ENCODE peak calls at places on chromosomes 3 and 15, in ten cellular contexts. I, T, D, M, X, W, N, L, V and G are unnamed samples.

GRCh38 chr3:122021811-122022401 is at the start of gene ILDR1:
- DNase-seq in I (no peak), T (no peak), D (peak), M (no peak), X (peak), W (no peak), N (no peak), L (no peak), V (peak), G (no peak)

GRCh38 chr15:55546718-55547117 is 38.7 kb upstream of the DNAAF4 start:
- DNase-seq in I (no peak), T (no peak), D (no peak), M (no peak), X (no peak), W (peak), N (peak), L (no peak), V (no peak), G (no peak)

GRCh38 chr3:10416730-10417300 is 88.6 kb downstream of the ATP2B2 start:
- DNase-seq in I (no peak), T (no peak), D (no peak), M (no peak), X (no peak), W (no peak), N (no peak), L (no peak), V (no peak), G (no peak)

GRCh38 chr15:23446215-23447106 is 582 bp downstream of the GOLGA6L2 start:
- DNase-seq in I (no peak), T (no peak), D (no peak), M (no peak), X (no peak), W (no peak), N (no peak), L (no peak), V (no peak), G (no peak)

GRCh38 chr3:192847918-192848317 is 69.7 kb downstream of the MB21D2 start:
- DNase-seq in I (no peak), T (no peak), D (no peak), M (peak), X (no peak), W (peak), N (peak), L (no peak), V (no peak), G (no peak)

GRCh38 chr3:98914210-98915080 is 12.9 kb upstream of the DCBLD2 start:
- DNase-seq in I (no peak), T (no peak), D (no peak), M (no peak), X (no peak), W (no peak), N (peak), L (no peak), V (no peak), G (no peak)

GRCh38 chr3:82643948-82644347 is 882.5 kb upstream of the GBE1 start:
- DNase-seq in I (no peak), T (no peak), D (no peak), M (no peak), X (no peak), W (no peak), N (peak), L (no peak), V (no peak), G (no peak)

GRCh38 chr3:42699511-42699971 is 3.1 kb downstream of the HHATL start:
- DNase-seq in I (no peak), T (no peak), D (peak), M (no peak), X (no peak), W (no peak), N (no peak), L (no peak), V (no peak), G (no peak)

GRCh38 chr15:81329446-81329845 is 5.5 kb upstream of the STARD5 start:
- DNase-seq in I (no peak), T (no peak), D (no peak), M (no peak), X (no peak), W (no peak), N (no peak), L (no peak), V (no peak), G (no peak)

GRCh38 chr15:48514103-48514817 is 131.2 kb downstream of the FBN1 start:
- DNase-seq in I (no peak), T (no peak), D (no peak), M (peak), X (no peak), W (no peak), N (no peak), L (no peak), V (no peak), G (no peak)

GRCh38 chr3:54772046-54772445 is 155.8 kb downstream of the LRTM1 start:
- DNase-seq in I (no peak), T (no peak), D (no peak), M (no peak), X (no peak), W (no peak), N (peak), L (no peak), V (no peak), G (no peak)

GRCh38 chr3:5197470-5198312 is 10.2 kb downstream of the EDEM1 start:
- DNase-seq in I (no peak), T (no peak), D (no peak), M (peak), X (peak), W (peak), N (peak), L (no peak), V (peak), G (no peak)

GRCh38 chr15:33852570-33852969 is 115.7 kb upstream of the CHRM5 start:
- DNase-seq in I (no peak), T (no peak), D (no peak), M (peak), X (no peak), W (peak), N (peak), L (no peak), V (no peak), G (peak)

GRCh38 chr3:33578325-33579180 is 138.3 kb upstream of the UBP1 start:
- DNase-seq in I (no peak), T (no peak), D (no peak), M (peak), X (no peak), W (peak), N (peak), L (no peak), V (no peak), G (peak)

GRCh38 chr3:124395584-124396340 is 334.5 kb upstream of the UMPS start:
- DNase-seq in I (no peak), T (peak), D (no peak), M (peak), X (no peak), W (peak), N (no peak), L (no peak), V (no peak), G (no peak)

GRCh38 chr3:15983232-15983631 is 185.5 kb upstream of the ANKRD28 start:
- DNase-seq in I (no peak), T (no peak), D (no peak), M (peak), X (no peak), W (peak), N (peak), L (no peak), V (no peak), G (peak)

GRCh38 chr15:77966540-77967290 is 110.8 kb downstream of the TBC1D2B start:
- DNase-seq in I (peak), T (peak), D (no peak), M (peak), X (no peak), W (peak), N (peak), L (peak), V (peak), G (peak)

GRCh38 chr3:59185586-59186381 is 136.0 kb upstream of the CFAP20DC start:
- DNase-seq in I (no peak), T (no peak), D (no peak), M (peak), X (no peak), W (peak), N (peak), L (no peak), V (no peak), G (no peak)

GRCh38 chr15:69830425-69830824 is 267.3 kb downstream of the TLE3 start:
- DNase-seq in I (no peak), T (no peak), D (no peak), M (no peak), X (no peak), W (no peak), N (no peak), L (no peak), V (no peak), G (no peak)

GRCh38 chr15:68830141-68830540 is 9.4 kb upstream of the ANP32A start:
- DNase-seq in I (no peak), T (no peak), D (no peak), M (no peak), X (no peak), W (no peak), N (no peak), L (no peak), V (no peak), G (no peak)

GRCh38 chr3:17979911-17980310 is 237.5 kb upstream of the TBC1D5 start:
- DNase-seq in I (no peak), T (no peak), D (no peak), M (no peak), X (no peak), W (no peak), N (no peak), L (no peak), V (no peak), G (no peak)

GRCh38 chr3:149319750-149320149 is 13.7 kb downstream of the TM4SF18 start:
- DNase-seq in I (no peak), T (no peak), D (no peak), M (no peak), X (no peak), W (no peak), N (peak), L (no peak), V (no peak), G (no peak)

GRCh38 chr15:39667382-39668127 is 86.7 kb downstream of the THBS1 start:
- DNase-seq in I (no peak), T (no peak), D (no peak), M (no peak), X (no peak), W (no peak), N (no peak), L (no peak), V (no peak), G (no peak)

GRCh38 chr15:43989938-43990337 is 163.1 kb downstream of the WDR76 start:
- DNase-seq in I (no peak), T (no peak), D (no peak), M (no peak), X (no peak), W (no peak), N (no peak), L (no peak), V (no peak), G (no peak)

GRCh38 chr3:46984591-46985459 is 5.4 kb downstream of the NBEAL2 start:
- DNase-seq in I (no peak), T (no peak), D (no peak), M (no peak), X (no peak), W (no peak), N (no peak), L (no peak), V (no peak), G (no peak)

GRCh38 chr3:138227650-138228049 is 40.5 kb downstream of the ARMC8 start:
- DNase-seq in I (no peak), T (no peak), D (no peak), M (peak), X (no peak), W (peak), N (peak), L (no peak), V (no peak), G (peak)

GRCh38 chr3:127053026-127053425 is 70.1 kb downstream of the PLXNA1 start:
- DNase-seq in I (no peak), T (no peak), D (no peak), M (no peak), X (no peak), W (no peak), N (no peak), L (no peak), V (no peak), G (no peak)

GRCh38 chr15:25810631-25811077 is 52.5 kb downstream of the ATP10A start:
- DNase-seq in I (no peak), T (no peak), D (no peak), M (no peak), X (no peak), W (no peak), N (peak), L (peak), V (no peak), G (no peak)

GRCh38 chr15:52730163-52730562 is 51.0 kb upstream of the ATOSA start:
- DNase-seq in I (no peak), T (no peak), D (no peak), M (peak), X (peak), W (peak), N (peak), L (no peak), V (peak), G (peak)

GRCh38 chr3:188262913-188263683 is 109.1 kb downstream of the LPP start:
- DNase-seq in I (no peak), T (no peak), D (no peak), M (peak), X (no peak), W (peak), N (peak), L (peak), V (no peak), G (peak)

GRCh38 chr3:76487446-76487845 is 552.5 kb upstream of the ROBO2 start:
- DNase-seq in I (no peak), T (no peak), D (no peak), M (no peak), X (no peak), W (peak), N (peak), L (no peak), V (no peak), G (no peak)

GRCh38 chr3:55164876-55165275 is 237.0 kb upstream of the LRTM1 start:
- DNase-seq in I (no peak), T (no peak), D (no peak), M (peak), X (no peak), W (peak), N (peak), L (no peak), V (no peak), G (peak)

GRCh38 chr3:175001091-175001490 is 142.0 kb downstream of the NAALADL2 start:
- DNase-seq in I (no peak), T (no peak), D (no peak), M (no peak), X (no peak), W (peak), N (no peak), L (no peak), V (no peak), G (no peak)

GRCh38 chr3:175003590-175003989 is 144.5 kb downstream of the NAALADL2 start:
- DNase-seq in I (no peak), T (no peak), D (no peak), M (no peak), X (no peak), W (no peak), N (no peak), L (no peak), V (no peak), G (no peak)

GRCh38 chr3:175005881-175006280 is 146.7 kb downstream of the NAALADL2 start:
- DNase-seq in I (no peak), T (no peak), D (no peak), M (peak), X (no peak), W (no peak), N (no peak), L (no peak), V (no peak), G (no peak)

GRCh38 chr3:175005193-175005592 is 146.1 kb downstream of the NAALADL2 start:
- DNase-seq in I (no peak), T (no peak), D (no peak), M (no peak), X (no peak), W (no peak), N (no peak), L (no peak), V (no peak), G (no peak)

GRCh38 chr3:175002732-175003143 is 143.6 kb downstream of the NAALADL2 start:
- DNase-seq in I (no peak), T (no peak), D (no peak), M (peak), X (no peak), W (peak), N (peak), L (no peak), V (no peak), G (peak)
- TF ChIP-seq CTCF in I (no peak), T (no peak), D (no peak), M (no peak), X (no peak), W (no peak), N (no peak), L (no peak), V (no peak), G (no peak)

GRCh38 chr3:37590328-37591079 is 271.2 kb upstream of the CTDSPL start:
- DNase-seq in I (peak), T (peak), D (peak), M (no peak), X (no peak), W (no peak), N (no peak), L (no peak), V (no peak), G (no peak)
- TF ChIP-seq CTCF in I (no peak), T (no peak), D (no peak), M (no peak), X (no peak), W (no peak), N (no peak), L (no peak), V (no peak), G (no peak)

DNA sequence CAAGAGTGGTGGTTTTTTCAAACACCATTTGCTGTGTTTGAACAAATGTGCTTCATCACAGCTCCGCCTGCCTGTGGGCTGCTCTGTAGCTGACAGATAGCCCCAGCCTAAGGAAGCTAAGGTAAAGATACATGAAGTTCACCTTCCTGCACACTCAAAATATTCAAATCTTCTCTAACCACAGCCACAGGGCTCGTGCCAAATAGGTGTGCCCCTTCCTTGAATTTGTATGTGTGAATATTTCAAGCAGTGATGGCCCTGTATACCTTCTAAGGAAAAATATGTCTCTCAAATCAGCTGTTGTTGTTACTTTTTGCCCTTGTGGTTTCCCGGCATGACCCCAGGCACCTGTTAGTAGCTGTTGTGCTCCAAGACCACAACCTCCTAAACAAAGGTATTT is 92.8 kb downstream of the CCNL1 start:
- DNase-seq in I (no peak), T (no peak), D (no peak), M (no peak), X (no peak), W (no peak), N (no peak), L (no peak), V (peak), G (no peak)
- TF ChIP-seq CTCF in I (no peak), T (no peak), D (no peak), M (no peak), X (no peak), W (peak), N (no peak), L (no peak), V (no peak), G (no peak)

DNA sequence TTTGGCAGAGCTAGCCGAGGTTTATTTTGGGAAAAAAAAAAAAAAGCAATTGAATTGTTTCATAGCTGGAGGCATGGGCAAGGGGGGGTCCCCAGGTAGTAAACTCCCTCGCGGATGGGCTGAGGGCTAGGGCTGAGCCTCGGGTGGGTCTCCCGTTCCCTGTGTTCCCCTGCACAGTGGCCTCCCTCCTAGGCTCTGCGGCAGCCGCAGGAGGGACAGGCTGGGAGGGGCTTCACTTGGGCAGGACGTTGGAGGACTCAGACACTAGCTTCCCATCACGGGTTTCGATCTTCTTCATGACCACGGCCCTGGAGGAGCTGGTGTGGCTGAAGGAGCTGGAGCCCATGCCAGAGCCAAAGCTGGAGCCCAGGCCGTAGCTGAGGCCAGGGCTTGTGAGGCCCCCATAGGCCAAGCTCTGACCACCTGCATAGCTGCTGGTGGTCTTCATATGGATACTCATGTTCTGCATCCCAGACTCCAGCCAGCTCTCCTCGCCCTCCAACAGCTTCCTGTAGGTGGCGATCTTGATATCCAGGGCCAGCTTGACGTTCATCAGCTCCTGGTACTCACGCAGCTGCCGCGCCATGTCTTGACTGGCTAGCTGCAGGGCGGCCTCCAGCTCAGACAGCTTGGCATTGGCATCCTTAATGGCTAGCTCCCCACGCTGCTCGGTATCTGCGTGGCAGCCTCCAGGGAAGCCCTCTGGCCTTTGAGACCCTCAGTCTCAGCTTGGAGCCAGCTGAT is 64.0 kb upstream of the CDAN1 start:
- DNase-seq in I (no peak), T (no peak), D (no peak), M (no peak), X (no peak), W (no peak), N (no peak), L (peak), V (no peak), G (no peak)
- TF ChIP-seq CTCF in I (no peak), T (no peak), D (no peak), M (no peak), X (peak), W (no peak), N (no peak), L (no peak), V (no peak), G (no peak)

DNA sequence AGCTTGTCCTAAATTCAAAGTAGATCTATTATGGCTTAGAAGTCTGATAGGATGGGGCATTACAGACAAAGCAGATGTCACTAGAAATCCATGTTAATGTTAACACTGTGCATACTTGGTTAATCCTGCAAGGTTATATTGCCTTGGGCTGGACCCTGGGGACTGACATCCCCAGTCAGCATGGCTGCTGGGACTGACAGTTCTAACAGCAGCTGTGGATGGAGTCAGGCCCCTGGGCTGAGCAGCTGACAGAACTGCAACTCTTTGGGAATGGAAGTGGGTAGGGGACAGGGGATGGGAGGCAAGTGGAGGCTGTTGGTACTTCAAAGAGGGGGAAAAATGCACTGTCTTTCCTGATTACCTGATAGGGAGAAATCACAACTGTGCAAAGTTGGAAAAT is 7.5 kb downstream of the P2RY1 start:
- DNase-seq in I (no peak), T (no peak), D (no peak), M (no peak), X (no peak), W (no peak), N (no peak), L (no peak), V (no peak), G (no peak)
- TF ChIP-seq CTCF in I (no peak), T (no peak), D (no peak), M (no peak), X (no peak), W (no peak), N (no peak), L (no peak), V (no peak), G (no peak)

DNA sequence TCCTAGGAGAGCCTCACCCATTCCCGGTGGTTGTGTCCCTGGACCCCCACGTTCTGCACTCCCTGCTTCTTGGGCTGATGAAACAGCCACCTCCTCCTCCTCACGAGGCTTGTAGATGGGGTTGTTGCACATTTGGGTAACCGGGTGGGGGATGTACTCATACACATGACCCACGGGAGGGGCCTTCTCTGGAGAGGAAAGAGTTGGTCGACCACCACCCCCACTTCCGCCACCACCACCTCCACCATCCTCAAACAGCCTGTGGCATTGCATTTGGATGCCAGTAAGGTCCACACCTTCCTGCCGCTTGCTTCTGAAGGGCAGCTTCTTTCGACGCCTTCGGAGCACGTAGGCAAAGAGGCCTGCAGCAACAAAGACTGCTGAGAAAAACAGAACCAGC is 7.7 kb downstream of the SLITRK3 start:
- DNase-seq in I (no peak), T (no peak), D (no peak), M (no peak), X (no peak), W (no peak), N (no peak), L (no peak), V (no peak), G (no peak)
- TF ChIP-seq CTCF in I (no peak), T (no peak), D (no peak), M (no peak), X (no peak), W (no peak), N (no peak), L (no peak), V (no peak), G (no peak)

GRCh38 chr3:156865732-156866131 is 39.6 kb downstream of the LEKR1 start:
- DNase-seq in I (no peak), T (no peak), D (no peak), M (peak), X (no peak), W (peak), N (peak), L (no peak), V (no peak), G (peak)
- TF ChIP-seq CTCF in I (no peak), T (no peak), D (no peak), M (peak), X (no peak), W (peak), N (no peak), L (no peak), V (no peak), G (peak)

GRCh38 chr3:12484198-12484982 is at the start of gene TSEN2:
- DNase-seq in I (peak), T (peak), D (peak), M (peak), X (peak), W (peak), N (peak), L (peak), V (peak), G (peak)
- TF ChIP-seq CTCF in I (no peak), T (peak), D (no peak), M (peak), X (peak), W (peak), N (peak), L (no peak), V (no peak), G (peak)